ENCODE peak calls at places on chromosome 10, in ten cellular contexts. R, X, S, J, H, B, Z, D, W and T are unnamed samples.

GRCh38 chr10:107687702-107688101 is 523.2 kb upstream of the SORCS1 start:
- DNase-seq in B (peak), S (no peak), W (no peak), Z (no peak), H (no peak), J (no peak), R (no peak), D (no peak), X (no peak), T (peak)

GRCh38 chr10:103727991-103728689 is 127.2 kb downstream of the SH3PXD2A start:
- DNase-seq in X (no peak), R (no peak), H (no peak), J (no peak), Z (no peak), S (no peak), D (no peak), W (no peak), B (no peak), T (no peak)

GRCh38 chr10:15238553-15239335 is 70.3 kb upstream of the NMT2 start:
- DNase-seq in W (peak), S (no peak), H (no peak), Z (peak), D (peak), J (no peak), B (no peak), R (no peak), X (no peak), T (no peak)

GRCh38 chr10:29522038-29522855 is 112.5 kb downstream of the SVIL start:
- DNase-seq in Z (peak), X (no peak), B (no peak), R (no peak), H (no peak), S (no peak), W (no peak), J (no peak), D (no peak), T (no peak)

GRCh38 chr10:101841826-101842225 is 1.8 kb downstream of the KCNIP2 start:
- DNase-seq in W (no peak), Z (no peak), H (no peak), D (no peak), R (no peak), B (no peak), X (no peak), J (no peak), S (no peak), T (no peak)

GRCh38 chr10:86139066-86139657 is 227.4 kb downstream of the GRID1 start:
- DNase-seq in R (no peak), Z (no peak), W (peak), D (no peak), H (peak), J (peak), S (peak), X (no peak), B (no peak), T (no peak)

GRCh38 chr10:543862-544822 is 145.3 kb downstream of the DIP2C start:
- DNase-seq in H (no peak), W (no peak), J (no peak), D (peak), R (no peak), S (no peak), B (no peak), X (no peak), Z (no peak), T (no peak)

GRCh38 chr10:112767156-112767555 is 182.9 kb upstream of the TCF7L2 start:
- DNase-seq in W (no peak), B (peak), S (no peak), R (no peak), H (no peak), Z (peak), D (no peak), J (no peak), X (no peak), T (no peak)

GRCh38 chr10:78301891-78302738 is 268.5 kb downstream of the RPS24 start:
- DNase-seq in B (peak), D (no peak), X (peak), H (no peak), W (no peak), Z (no peak), J (no peak), S (peak), R (no peak), T (no peak)

GRCh38 chr10:69142983-69143382 is 19.0 kb downstream of the VPS26A start:
- DNase-seq in S (no peak), R (no peak), J (no peak), Z (no peak), W (no peak), H (no peak), D (no peak), B (no peak), X (no peak), T (no peak)

GRCh38 chr10:121579656-121580055 is 18.6 kb downstream of the FGFR2 start:
- DNase-seq in X (no peak), J (no peak), B (peak), H (no peak), W (no peak), S (no peak), D (no peak), R (no peak), Z (peak), T (no peak)

GRCh38 chr10:104520653-104521052 is 120.4 kb upstream of the SORCS3 start:
- DNase-seq in D (no peak), S (no peak), X (no peak), R (no peak), J (no peak), B (no peak), W (no peak), Z (no peak), H (no peak), T (no peak)

GRCh38 chr10:92826061-92826460 is 22.3 kb upstream of the EXOC6 start:
- DNase-seq in X (no peak), B (no peak), H (no peak), J (no peak), S (no peak), R (no peak), D (no peak), W (no peak), Z (no peak), T (no peak)

GRCh38 chr10:7274293-7274692 is 136.5 kb downstream of the SFMBT2 start:
- DNase-seq in W (no peak), H (no peak), X (no peak), Z (no peak), D (no peak), B (no peak), J (no peak), S (no peak), R (no peak), T (no peak)

GRCh38 chr10:14653271-14654161 is 121.2 kb downstream of the FAM107B start:
- DNase-seq in R (no peak), S (peak), X (no peak), Z (peak), B (peak), H (peak), J (peak), D (peak), W (peak), T (no peak)

GRCh38 chr10:136465-136762 is 1.2 kb downstream of the ZMYND11 start:
- DNase-seq in J (no peak), H (no peak), Z (no peak), D (no peak), X (no peak), R (no peak), B (no peak), S (no peak), W (no peak), T (no peak)

GRCh38 chr10:24249829-24250415 is 41.0 kb downstream of the KIAA1217 start:
- DNase-seq in J (no peak), B (peak), W (peak), S (no peak), R (no peak), D (peak), Z (peak), X (no peak), H (no peak), T (no peak)

GRCh38 chr10:119542357-119542989 is at the start of gene RGS10:
- DNase-seq in Z (peak), W (peak), D (peak), S (peak), H (peak), B (peak), R (peak), J (peak), X (no peak), T (peak)

GRCh38 chr10:43202657-43203490 is 64.0 kb downstream of the RASGEF1A start:
- DNase-seq in S (peak), H (peak), R (peak), W (peak), B (peak), X (peak), Z (no peak), D (no peak), J (peak), T (peak)

GRCh38 chr10:3805791-3806381 is 20.9 kb upstream of the KLF6 start:
- DNase-seq in S (peak), D (peak), X (no peak), Z (peak), J (no peak), H (peak), R (no peak), B (peak), W (peak), T (peak)

GRCh38 chr10:12670004-12670403 is 320.7 kb downstream of the CAMK1D start:
- DNase-seq in R (no peak), S (no peak), W (no peak), B (no peak), X (no peak), J (no peak), Z (peak), D (no peak), H (no peak), T (no peak)

GRCh38 chr10:91007656-91008055 is 86.8 kb upstream of the ANKRD1 start:
- DNase-seq in J (no peak), D (no peak), H (peak), B (no peak), X (no peak), Z (no peak), R (no peak), S (no peak), W (no peak), T (no peak)

DNA sequence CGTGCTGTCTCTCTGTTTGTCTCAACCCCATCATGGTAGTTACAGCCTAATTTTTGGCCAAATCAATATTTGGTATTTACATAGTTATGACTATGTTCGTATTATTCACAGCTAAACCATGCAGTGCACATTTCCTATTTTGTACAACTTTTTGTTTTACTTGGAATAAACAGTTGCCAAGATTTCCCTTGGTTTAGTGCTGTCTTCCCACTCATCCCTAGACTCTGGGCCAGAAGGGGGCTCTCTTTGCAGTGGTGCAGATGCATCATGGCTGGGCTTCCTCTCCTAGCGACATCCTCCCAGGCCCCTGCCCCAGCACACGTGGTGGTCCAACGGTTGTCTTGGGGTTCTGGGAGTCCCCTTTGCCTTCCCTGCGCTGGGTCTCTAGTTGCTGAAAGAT is 151.6 kb downstream of the PTPN20 start:
- DNase-seq in B (peak), X (no peak), D (peak), W (peak), H (no peak), Z (no peak), S (no peak), R (no peak), J (peak), T (no peak)
- TF ChIP-seq CTCF in B (peak), X (no peak), D (peak), W (peak), H (no peak), Z (peak), S (no peak), R (no peak), J (peak), T (no peak)

GRCh38 chr10:63368365-63368764 is 97.4 kb downstream of the JMJD1C start:
- DNase-seq in B (no peak), X (no peak), H (no peak), W (no peak), D (no peak), Z (no peak), S (no peak), J (no peak), R (no peak), T (no peak)
- TF ChIP-seq CTCF in B (no peak), X (no peak), H (no peak), W (no peak), D (no peak), Z (no peak), S (no peak), J (no peak), R (no peak), T (no peak)

GRCh38 chr10:32646535-32646934 is 200.6 kb downstream of the CCDC7 start:
- DNase-seq in X (no peak), J (no peak), S (no peak), W (no peak), D (no peak), R (no peak), Z (no peak), B (no peak), H (no peak), T (no peak)

DNA sequence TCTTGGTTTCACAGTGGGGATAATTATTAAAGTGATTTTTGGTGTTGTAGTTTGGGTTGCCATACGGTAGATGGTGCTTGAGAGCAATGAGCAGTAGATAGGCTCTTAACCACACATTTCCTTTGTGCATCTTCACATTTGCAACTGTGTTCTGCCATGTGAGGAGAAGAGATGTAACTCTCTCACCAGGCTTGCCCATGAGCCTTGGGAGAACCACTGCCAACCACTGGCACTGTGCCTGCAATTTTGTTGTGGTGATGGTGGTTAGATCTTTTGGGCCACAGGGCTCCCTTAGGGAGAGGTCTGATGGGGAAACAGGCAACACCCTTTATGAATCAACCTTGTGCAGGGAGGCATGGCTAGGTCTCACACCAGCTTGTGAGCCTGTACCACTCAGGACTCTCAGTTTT is 204.3 kb downstream of the CCDC7 start:
- DNase-seq in J (no peak), Z (peak), W (peak), S (no peak), R (no peak), H (peak), X (no peak), D (peak), B (peak), T (no peak)
- TF ChIP-seq CTCF in J (peak), Z (peak), W (peak), S (no peak), R (no peak), H (peak), X (no peak), D (no peak), B (no peak), T (no peak)

GRCh38 chr10:95456486-95456885 is 104.7 kb downstream of the SORBS1 start:
- DNase-seq in B (peak), J (no peak), Z (no peak), H (no peak), W (no peak), S (no peak), D (no peak), X (no peak), R (no peak), T (no peak)
- TF ChIP-seq CTCF in B (no peak), J (no peak), Z (no peak), H (no peak), W (no peak), S (no peak), D (no peak), X (peak), R (no peak), T (no peak)

GRCh38 chr10:133259603-133259992 is 17.1 kb downstream of the ADAM8 start:
- DNase-seq in D (no peak), R (no peak), B (no peak), H (no peak), Z (no peak), W (no peak), X (no peak), J (no peak), S (no peak), T (no peak)

GRCh38 chr10:133255323-133255722 is 17.7 kb downstream of the VENTX start:
- DNase-seq in J (no peak), B (no peak), R (no peak), D (no peak), H (no peak), W (no peak), S (no peak), Z (no peak), X (no peak), T (no peak)

GRCh38 chr10:133258818-133259602 is 17.7 kb downstream of the ADAM8 start:
- DNase-seq in H (no peak), Z (peak), D (peak), S (peak), W (peak), R (peak), B (peak), J (no peak), X (no peak), T (peak)

GRCh38 chr10:133258066-133258817 is 18.4 kb downstream of the ADAM8 start:
- DNase-seq in W (no peak), D (no peak), B (peak), H (peak), Z (no peak), X (no peak), S (no peak), J (no peak), R (peak), T (no peak)

GRCh38 chr10:133257489-133258065 is 19.1 kb downstream of the ADAM8 start:
- DNase-seq in S (peak), W (peak), B (peak), R (peak), X (no peak), D (peak), H (no peak), J (peak), Z (peak), T (no peak)
- TF ChIP-seq CTCF in S (peak), W (peak), B (peak), R (peak), X (peak), D (peak), H (peak), J (peak), Z (peak), T (peak)

GRCh38 chr10:132397036-132397541 is at the start of gene PWWP2B:
- DNase-seq in Z (peak), W (peak), J (peak), B (no peak), D (no peak), X (no peak), S (no peak), R (no peak), H (peak), T (no peak)

GRCh38 chr10:132396495-132397035 is 435 bp upstream of the PWWP2B start:
- DNase-seq in H (peak), X (no peak), W (peak), Z (peak), B (no peak), S (peak), R (no peak), D (no peak), J (peak), T (no peak)

GRCh38 chr10:132394936-132395703 is 1.9 kb upstream of the PWWP2B start:
- DNase-seq in H (no peak), Z (no peak), W (no peak), S (no peak), J (no peak), R (no peak), D (no peak), B (no peak), X (no peak), T (no peak)

GRCh38 chr10:132394201-132394811 is 2.7 kb upstream of the PWWP2B start:
- DNase-seq in H (no peak), B (no peak), D (no peak), R (no peak), Z (no peak), X (no peak), S (no peak), W (no peak), J (no peak), T (no peak)

DNA sequence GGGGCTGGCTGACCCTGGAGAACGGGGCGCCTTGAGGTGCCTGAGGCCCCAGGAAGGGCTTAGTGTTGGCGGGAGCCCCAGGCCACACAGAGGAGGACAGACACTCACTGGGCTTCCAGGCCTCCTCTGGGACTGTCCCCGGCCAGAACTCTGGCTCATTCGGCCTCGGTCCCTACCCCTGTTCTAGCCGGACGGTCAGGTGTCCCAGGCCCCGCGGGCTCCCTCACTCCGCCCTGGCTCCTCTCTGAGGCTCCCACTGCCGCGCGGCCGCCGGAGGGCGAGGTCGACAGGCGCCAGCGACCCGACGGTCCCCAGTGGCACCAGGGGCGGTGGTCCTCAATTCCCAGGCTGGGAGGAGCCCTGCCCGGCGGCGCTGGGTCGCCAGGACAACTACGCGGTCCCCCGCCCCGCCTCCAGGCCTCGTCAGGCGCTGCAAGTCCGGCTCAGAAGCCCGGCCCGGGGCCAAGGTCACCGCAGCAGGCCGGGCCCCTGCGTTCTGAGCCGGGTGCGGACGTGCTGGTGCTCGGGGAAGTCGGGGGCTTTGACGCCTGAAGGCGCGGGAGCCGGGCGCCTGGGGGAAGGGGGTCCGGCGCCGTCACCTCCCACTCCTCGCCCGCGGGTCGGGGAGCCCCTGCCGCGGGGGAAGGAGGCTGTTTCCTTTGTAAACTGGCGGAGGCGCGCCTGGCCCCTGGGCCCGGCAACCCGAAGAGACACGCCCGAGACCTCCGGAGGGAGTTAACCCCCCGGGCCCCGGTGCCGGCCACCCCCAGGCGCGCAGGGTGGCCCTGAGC is 1.1 kb upstream of the PWWP2B start:
- DNase-seq in R (peak), D (no peak), W (peak), H (no peak), J (peak), Z (peak), S (peak), B (no peak), X (no peak), T (no peak)
- TF ChIP-seq CTCF in R (no peak), D (no peak), W (no peak), H (no peak), J (no peak), Z (no peak), S (no peak), B (no peak), X (no peak), T (no peak)

GRCh38 chr10:50788951-50789904 is 49.5 kb downstream of the ASAH2B start:
- DNase-seq in H (peak), X (no peak), D (peak), Z (peak), R (no peak), W (peak), S (peak), B (peak), J (peak), T (no peak)
- TF ChIP-seq CTCF in H (no peak), X (peak), D (peak), Z (peak), R (no peak), W (peak), S (peak), B (peak), J (peak), T (no peak)

GRCh38 chr10:88870101-88870500 is 9.9 kb upstream of the STAMBPL1 start:
- DNase-seq in B (no peak), J (no peak), Z (no peak), D (no peak), R (no peak), X (no peak), H (peak), W (peak), S (no peak), T (no peak)

GRCh38 chr10:88866454-88866853 is 13.6 kb upstream of the STAMBPL1 start:
- DNase-seq in J (no peak), B (peak), X (no peak), R (no peak), H (no peak), S (no peak), D (no peak), W (no peak), Z (no peak), T (no peak)

DNA sequence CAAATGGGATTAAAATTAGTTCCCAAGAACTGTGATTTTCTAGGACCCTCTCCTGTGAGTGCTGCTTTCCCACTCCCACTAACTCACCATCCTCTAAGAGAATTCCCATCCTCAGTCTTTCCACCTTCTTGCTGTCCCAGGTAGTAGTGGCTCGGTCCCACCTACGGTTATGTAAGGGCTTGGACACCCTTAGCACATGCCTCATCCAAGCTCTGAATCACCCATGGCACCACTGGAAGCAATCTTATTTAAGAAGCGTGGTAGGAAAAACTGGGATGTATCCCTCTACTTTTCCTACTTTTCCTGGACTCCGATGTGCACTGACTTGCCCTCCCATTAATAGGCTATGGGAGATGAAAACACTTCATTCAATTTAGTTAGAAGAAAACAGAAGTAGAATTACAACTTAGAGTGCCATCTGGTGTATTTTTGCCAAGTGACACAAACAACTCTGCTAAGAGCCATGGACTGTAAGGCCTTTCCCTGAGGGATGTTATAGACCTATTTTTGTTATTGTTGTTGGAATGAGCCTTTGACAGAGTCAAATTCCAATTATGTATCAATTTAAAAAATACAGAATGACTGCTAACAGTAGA is 13.7 kb upstream of the ANKRD22 start:
- DNase-seq in W (peak), B (peak), H (peak), X (no peak), J (no peak), S (peak), Z (no peak), R (no peak), D (peak), T (no peak)
- TF ChIP-seq CTCF in W (peak), B (peak), H (no peak), X (no peak), J (peak), S (peak), Z (peak), R (peak), D (no peak), T (peak)